ENCODE peak calls at places on chromosome 22, in five cellular contexts. T is mesenchymal stem cell, W is IMR-90, D is neuronal stem cell, H is H1. Z is an unnamed sample.

GRCh38 chr22:29456211-29456671 is 17.9 kb downstream of the RFPL1 start:
- DNase-seq in D (no peak), H (no peak), W (peak; percentile 39), T (no peak), Z (no peak)

GRCh38 chr22:31628969-31629723 is 32.9 kb downstream of the PISD start:
- DNase-seq in W (no peak), T (no peak), D (no peak), H (no peak), Z (no peak)

GRCh38 chr22:28497188-28497587 is 182.5 kb downstream of the TTC28 start:
- DNase-seq in H (no peak), D (no peak), T (no peak), W (peak; percentile 25), Z (no peak)

GRCh38 chr22:29695129-29695926 is 24.5 kb upstream of the CABP7 start:
- DNase-seq in H (no peak), T (no peak), W (no peak), D (no peak), Z (no peak)

GRCh38 chr22:32058656-32059280 is 15.7 kb downstream of the SLC5A1 start:
- DNase-seq in H (no peak), W (no peak), D (no peak), T (peak; percentile 26), Z (peak; percentile 6)

GRCh38 chr22:33076368-33076767 is 18.2 kb upstream of the SYN3 start:
- DNase-seq in D (peak; percentile 46), W (peak; percentile 7), H (no peak), T (peak; percentile 5), Z (peak; percentile 24)

GRCh38 chr22:46081036-46081830 is 69.1 kb upstream of the PPARA start:
- DNase-seq in W (no peak), T (no peak), H (no peak), D (no peak), Z (no peak)

GRCh38 chr22:49930596-49931412 is 12.4 kb downstream of the CRELD2 start:
- DNase-seq in D (no peak), T (peak; percentile 73), W (peak; percentile 66), H (no peak), Z (peak; percentile 70)

GRCh38 chr22:30299322-30299721 is 10.0 kb upstream of the CASTOR1 start:
- DNase-seq in T (no peak), H (no peak), D (no peak), W (no peak), Z (no peak)

GRCh38 chr22:40238425-40239344 is 61.0 kb downstream of the TNRC6B start:
- DNase-seq in W (peak; percentile 74), T (peak; percentile 83), H (no peak), D (no peak), Z (no peak)

GRCh38 chr22:46064236-46064965 is 85.9 kb upstream of the PPARA start:
- DNase-seq in T (no peak), W (no peak), D (no peak), H (no peak), Z (no peak)

GRCh38 chr22:22037740-22038139 is 55.2 kb upstream of the TOP3B start:
- DNase-seq in W (peak; percentile 91), T (peak; percentile 59), H (no peak), D (peak; percentile 33), Z (no peak)
- H3K4me3 ChIP-seq in W (no peak overlapping the region), T (no peak overlapping the region), H (no peak overlapping the region), D (no peak overlapping the region), Z (no peak overlapping the region)

DNA sequence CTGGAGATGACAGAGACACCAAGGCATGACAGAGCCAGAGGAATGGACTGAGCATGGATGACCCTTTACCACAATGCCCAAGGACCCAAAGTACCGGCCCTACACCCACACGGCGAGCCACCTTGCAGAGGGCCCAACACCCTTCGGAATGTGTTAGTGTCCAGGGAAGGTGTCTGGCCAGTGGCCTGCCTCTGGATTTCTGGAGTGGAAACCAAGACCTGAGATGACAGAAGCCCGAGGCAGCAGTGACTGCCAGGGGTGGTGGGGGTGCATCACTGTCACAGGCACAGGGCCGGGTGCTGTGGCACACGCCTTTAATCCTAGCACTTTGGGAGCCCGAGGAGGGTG is 28.7 kb downstream of the PDGFB start:
- DNase-seq in H (no peak), T (no peak), D (no peak), W (no peak), Z (peak; percentile 57)
- H4K91ac ChIP-seq in H (peak overlapping the region; percentile 88), T (peak overlapping the region; percentile 34), D (no peak overlapping the region), W (no peak overlapping the region), Z (peak overlapping the region; percentile 81)

GRCh38 chr22:17436382-17436951 is 67.2 kb downstream of the CECR2 start:
- DNase-seq in W (no peak), D (peak; percentile 14), H (no peak), T (no peak), Z (no peak)
- H3K4me3 ChIP-seq in W (no peak overlapping the region), D (no peak overlapping the region), H (no peak overlapping the region), T (no peak overlapping the region), Z (no peak overlapping the region)

GRCh38 chr22:36409911-36410756 is 22.4 kb upstream of the MYH9 start:
- DNase-seq in W (no peak), H (peak; percentile 90), T (peak; percentile 68), D (peak; percentile 89), Z (peak; percentile 99)
- H4K91ac ChIP-seq in W (no peak overlapping the region), H (peak overlapping the region; percentile 95), T (peak overlapping the region; percentile 89), D (no peak overlapping the region), Z (peak overlapping the region; percentile 97)

DNA sequence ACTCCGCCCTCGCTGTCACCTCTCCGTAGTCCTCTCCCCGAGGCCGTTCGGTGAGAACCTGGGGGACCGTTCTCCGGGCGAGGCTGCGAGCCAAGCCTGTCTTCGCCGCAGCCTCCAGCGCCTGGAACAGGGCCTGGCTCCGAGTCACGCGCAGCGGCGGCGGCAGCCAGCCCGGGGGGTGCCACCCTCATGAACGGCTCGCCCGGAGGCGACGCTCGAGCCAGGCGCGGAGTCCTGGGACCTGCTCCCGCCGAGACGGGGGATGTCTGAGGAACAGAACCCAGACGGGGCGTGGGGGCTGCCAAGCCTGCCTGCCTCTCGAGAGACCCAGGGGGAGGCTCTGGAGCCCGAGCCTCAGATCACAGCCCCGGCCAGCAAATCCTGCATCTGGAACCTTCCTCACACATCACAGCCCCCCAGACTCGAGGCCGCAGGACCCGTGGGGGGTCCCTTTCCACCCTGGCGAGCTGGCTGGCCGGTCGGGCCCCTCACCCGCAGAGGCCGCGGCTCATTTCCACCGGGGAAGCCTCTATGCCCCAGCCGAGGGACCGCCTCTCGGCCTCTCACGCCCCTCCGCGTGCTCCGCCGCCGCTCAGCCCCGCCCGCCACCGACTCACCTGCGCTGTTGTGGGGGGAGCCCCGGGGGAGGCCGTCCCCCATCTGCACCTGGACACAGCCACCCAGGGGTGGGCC is 4.1 kb downstream of the SHISA8 start:
- DNase-seq in H (no peak), T (no peak), W (no peak), D (no peak), Z (no peak)
- H3K4me3 ChIP-seq in H (no peak overlapping the region), T (peak overlapping the region; percentile 27), W (peak overlapping the region; percentile 1), D (no peak overlapping the region), Z (no peak overlapping the region)